ENCODE peak calls at places on chromosomes 13 and 19, in ten cellular contexts. I is AG10803; E is suprapubic skin; D is GM23338; G is tibial artery; N is breast epithelium; K is endothelial cell of umbilical vein; P is fibroblast of pulmonary artery; M is mesothelial cell of epicardium; Q is CD4-positive, alpha-beta T cell. J is an unnamed sample.

GRCh38 chr19:21143428-21143827 is 1.6 kb downstream of the ZNF431 start:
- DNase-seq in P (no peak), D (no peak), M (no peak), I (no peak), K (no peak), E (no peak), G (no peak), Q (no peak), N (no peak), J (no peak)

GRCh38 chr19:10544753-10545251 is 1.1 kb downstream of the ATG4D start:
- DNase-seq in P (no peak), Q (no peak), G (no peak), D (peak), E (no peak), I (no peak), M (no peak), N (no peak), K (no peak), J (peak)

GRCh38 chr19:3788991-3789778 is 3.0 kb upstream of the MATK start:
- DNase-seq in K (no peak), M (no peak), P (no peak), Q (no peak), N (no peak), I (no peak), G (no peak), E (no peak), D (no peak), J (no peak)

GRCh38 chr19:10431254-10431942 is 11.1 kb downstream of the PDE4A start:
- DNase-seq in M (no peak), P (no peak), I (peak), N (no peak), G (no peak), K (no peak), D (peak), E (no peak), Q (peak), J (peak)

GRCh38 chr13:99505814-99506269 is 4.6 kb downstream of the TM9SF2 start:
- DNase-seq in M (no peak), G (no peak), K (peak), E (no peak), N (no peak), D (no peak), Q (no peak), I (peak), P (peak), J (no peak)

GRCh38 chr13:89199138-89199537 is 1528.0 kb downstream of the SLITRK5 start:
- DNase-seq in G (no peak), D (no peak), Q (no peak), E (no peak), P (no peak), N (no peak), K (no peak), I (no peak), M (no peak), J (no peak)

GRCh38 chr13:78978381-78978998 is 319.5 kb upstream of the OBI1 start:
- DNase-seq in I (peak), D (peak), G (no peak), Q (no peak), P (peak), M (no peak), N (no peak), K (peak), E (no peak), J (peak)

GRCh38 chr19:13215572-13216380 is 65.6 kb downstream of the IER2 start:
- DNase-seq in Q (peak), D (no peak), K (no peak), G (no peak), E (no peak), I (no peak), P (peak), M (no peak), N (no peak), J (no peak)

GRCh38 chr13:25046985-25047660 is 48.8 kb upstream of the PABPC3 start:
- DNase-seq in M (no peak), D (peak), E (no peak), N (no peak), G (no peak), P (peak), Q (no peak), I (peak), K (no peak), J (no peak)

GRCh38 chr13:98405107-98405571 is 171.8 kb downstream of the STK24 start:
- DNase-seq in E (no peak), K (no peak), Q (no peak), D (peak), N (no peak), G (no peak), I (peak), P (peak), M (no peak), J (no peak)

GRCh38 chr19:29054886-29055675 is 157.9 kb downstream of the UQCRFS1 start:
- DNase-seq in G (peak), E (peak), D (no peak), M (no peak), I (no peak), Q (no peak), K (no peak), P (no peak), N (no peak), J (no peak)

GRCh38 chr13:93689333-93689732 is 462.7 kb downstream of the GPC6 start:
- DNase-seq in M (no peak), E (no peak), Q (no peak), G (no peak), K (no peak), D (no peak), I (peak), P (no peak), N (no peak), J (no peak)

GRCh38 chr19:8592231-8593009 is 15.2 kb upstream of the MYO1F start:
- DNase-seq in Q (peak), M (peak), E (peak), G (peak), K (peak), I (peak), D (peak), N (peak), P (peak), J (no peak)

GRCh38 chr19:56838680-56838929 is 1.9 kb downstream of the PEG3 start:
- DNase-seq in G (no peak), K (no peak), D (no peak), M (no peak), N (no peak), Q (no peak), I (no peak), P (no peak), E (no peak), J (peak)

GRCh38 chr19:56837004-56837403 is 3.5 kb downstream of the PEG3 start:
- DNase-seq in Q (no peak), G (no peak), D (no peak), K (no peak), I (no peak), N (no peak), E (no peak), P (no peak), M (no peak), J (peak)

GRCh38 chr19:56837892-56838679 is 2.4 kb downstream of the PEG3 start:
- DNase-seq in M (no peak), E (peak), G (peak), Q (no peak), K (no peak), P (peak), D (no peak), N (peak), I (no peak), J (peak)

GRCh38 chr19:56836059-56836458 is 4.5 kb downstream of the PEG3 start:
- DNase-seq in M (no peak), I (no peak), D (no peak), P (no peak), N (no peak), Q (no peak), G (no peak), K (no peak), E (no peak), J (no peak)

GRCh38 chr19:56837492-56837891 is 3.0 kb downstream of the PEG3 start:
- DNase-seq in N (peak), E (peak), K (no peak), D (no peak), I (no peak), M (no peak), P (peak), G (peak), Q (no peak), J (no peak)
- TF ChIP-seq CTCF in N (peak), E (peak), K (no peak), D (peak), I (no peak), M (no peak), P (no peak), G (peak), Q (no peak), J (peak)

DNA sequence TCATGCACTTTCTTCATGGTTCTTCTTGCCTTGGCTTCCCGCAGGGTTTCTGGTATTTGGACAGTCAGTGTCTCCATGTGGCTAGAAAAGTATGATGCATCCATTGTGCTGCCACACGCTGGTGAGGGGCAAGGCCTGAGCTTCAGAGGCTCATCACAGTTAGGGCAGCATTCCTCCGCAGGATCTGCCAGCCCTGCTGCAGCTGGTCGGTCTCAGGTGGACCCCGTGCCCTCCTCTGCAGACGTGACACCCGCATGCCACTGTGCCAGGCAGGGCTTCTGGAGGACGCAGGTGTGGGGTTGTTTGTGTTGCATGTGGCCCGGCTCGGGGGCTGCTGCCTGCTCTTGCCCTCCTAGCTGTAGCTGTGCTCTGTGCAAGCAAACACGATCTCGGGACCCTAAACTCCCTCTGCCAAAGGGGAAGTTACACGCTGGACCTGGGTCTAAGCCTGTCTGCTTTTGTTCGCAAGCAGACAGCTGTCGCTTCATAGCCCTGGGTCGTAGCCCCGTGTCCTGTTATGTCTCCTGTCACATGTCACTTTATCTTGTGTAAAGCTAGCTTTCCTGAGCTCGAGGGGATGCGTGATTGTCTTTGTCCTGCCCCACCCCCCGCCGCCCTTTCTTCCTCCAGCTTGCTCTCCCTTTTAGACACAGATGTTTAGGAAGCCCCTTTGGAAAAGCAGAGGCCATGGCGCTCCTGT is 45.3 kb downstream of the SLC7A9 start:
- DNase-seq in I (no peak), G (no peak), D (no peak), P (no peak), K (no peak), N (no peak), E (no peak), Q (no peak), M (no peak), J (no peak)
- TF ChIP-seq CTCF in I (no peak), G (no peak), D (peak), P (no peak), K (no peak), N (no peak), E (no peak), Q (no peak), M (no peak), J (no peak)

GRCh38 chr19:39197808-39198207 is 1.0 kb downstream of the NCCRP1 start:
- DNase-seq in K (no peak), E (no peak), Q (no peak), M (no peak), D (no peak), P (no peak), N (no peak), I (no peak), G (no peak), J (peak)
- TF ChIP-seq CTCF in K (no peak), E (no peak), Q (no peak), M (no peak), D (peak), P (no peak), N (no peak), I (no peak), G (no peak), J (peak)

GRCh38 chr13:61286148-61286745 is 129.4 kb downstream of the PCDH20 start:
- DNase-seq in E (no peak), K (no peak), N (no peak), I (no peak), M (no peak), Q (no peak), G (no peak), P (peak), D (peak), J (no peak)
- TF ChIP-seq CTCF in E (no peak), K (no peak), N (no peak), I (no peak), M (peak), Q (no peak), G (no peak), P (no peak), D (peak), J (no peak)

GRCh38 chr13:76667551-76667950 is 218.7 kb downstream of the KCTD12 start:
- DNase-seq in I (peak), M (no peak), K (peak), E (no peak), G (no peak), Q (no peak), P (peak), D (no peak), N (no peak), J (no peak)

GRCh38 chr13:76668716-76669115 is 217.5 kb downstream of the KCTD12 start:
- DNase-seq in D (no peak), E (no peak), N (no peak), P (no peak), I (no peak), Q (no peak), K (no peak), G (no peak), M (no peak), J (no peak)

GRCh38 chr13:76668141-76668540 is 218.1 kb downstream of the KCTD12 start:
- DNase-seq in Q (no peak), G (no peak), I (no peak), P (no peak), E (no peak), M (no peak), D (no peak), K (peak), N (no peak), J (no peak)

GRCh38 chr13:76677047-76677446 is 209.2 kb downstream of the KCTD12 start:
- DNase-seq in I (peak), D (no peak), K (peak), Q (no peak), M (no peak), E (no peak), G (peak), P (peak), N (no peak), J (no peak)

GRCh38 chr13:76672422-76672821 is 213.8 kb downstream of the KCTD12 start:
- DNase-seq in K (no peak), G (no peak), Q (no peak), D (no peak), N (no peak), I (peak), E (no peak), M (no peak), P (peak), J (no peak)
- TF ChIP-seq CTCF in K (no peak), G (no peak), Q (no peak), D (no peak), N (no peak), I (no peak), E (no peak), M (no peak), P (no peak), J (no peak)

GRCh38 chr19:18536475-18536874 is 6.9 kb downstream of the FKBP8 start:
- DNase-seq in M (no peak), Q (no peak), E (no peak), I (no peak), K (no peak), G (no peak), D (no peak), N (no peak), P (no peak), J (no peak)
- TF ChIP-seq CTCF in M (no peak), Q (no peak), E (no peak), I (no peak), K (no peak), G (no peak), D (no peak), N (no peak), P (no peak), J (no peak)